ENCODE peak calls at places on chromosomes 5 and 9, in four cellular contexts. O is OCI-LY7, L is osteocyte, Q is GM13977. W is an unnamed sample.

GRCh38 chr9:107016383-107016782 is 153.4 kb downstream of the ZNF462 start:
- DNase-seq in Q (no peak), O (no peak), L (no peak), W (peak)

GRCh38 chr5:115873392-115873791 is 31.7 kb downstream of the AP3S1 start:
- DNase-seq in Q (no peak), L (no peak), O (no peak), W (peak)

GRCh38 chr5:127699416-127699815 is 3.8 kb upstream of the CCDC192 start:
- DNase-seq in L (no peak), O (no peak), Q (no peak), W (no peak)

GRCh38 chr5:180007582-180007981 is 64.0 kb downstream of the RNF130 start:
- DNase-seq in O (no peak), Q (no peak), L (no peak), W (no peak)

GRCh38 chr5:60404171-60404570 is 295.8 kb downstream of the DEPDC1B start:
- DNase-seq in O (no peak), L (no peak), Q (no peak), W (peak)

GRCh38 chr9:38084556-38084880 is 15.5 kb upstream of the SHB start:
- DNase-seq in O (no peak), L (no peak), Q (no peak), W (no peak)

GRCh38 chr5:40755407-40756365 is at the start of gene TTC33:
- DNase-seq in O (peak), Q (peak), L (peak), W (peak)

GRCh38 chr5:72467987-72468386 is 39.2 kb downstream of the ZNF366 start:
- DNase-seq in L (no peak), O (no peak), Q (no peak), W (peak)

GRCh38 chr5:108093186-108093585 is 288.7 kb downstream of the FBXL17 start:
- DNase-seq in Q (peak), O (peak), L (no peak), W (peak)

GRCh38 chr9:114275246-114275994 is 47.5 kb upstream of the ORM1 start:
- DNase-seq in L (peak), Q (no peak), O (no peak), W (peak)

GRCh38 chr5:132011561-132012384 is at the start of gene ACSL6:
- DNase-seq in O (no peak), L (peak), Q (peak), W (no peak)

GRCh38 chr9:100217536-100217935 is 118.5 kb downstream of the INVS start:
- DNase-seq in O (no peak), L (no peak), Q (no peak), W (no peak)

GRCh38 chr5:116825486-116825885 is 250.9 kb upstream of the SEMA6A start:
- DNase-seq in Q (no peak), L (no peak), O (no peak), W (peak)

GRCh38 chr5:112127856-112128255 is 291.2 kb downstream of the EPB41L4A start:
- DNase-seq in L (no peak), Q (no peak), O (no peak), W (no peak)

GRCh38 chr9:104412238-104412637 is 91.8 kb upstream of the OR13F1 start:
- DNase-seq in O (peak), Q (no peak), L (no peak), W (no peak)

GRCh38 chr9:114231218-114232090 is 76.1 kb downstream of the COL27A1 start:
- DNase-seq in Q (no peak), L (no peak), O (no peak), W (no peak)

GRCh38 chr5:40442346-40442745 is 237.4 kb upstream of the PTGER4 start:
- DNase-seq in O (no peak), Q (no peak), L (no peak), W (peak)

GRCh38 chr9:96510258-96510657 is 60.3 kb downstream of the HABP4 start:
- DNase-seq in Q (no peak), L (no peak), O (no peak), W (no peak)

GRCh38 chr5:138716456-138716924 is 36.7 kb upstream of the CTNNA1 start:
- DNase-seq in L (no peak), O (no peak), Q (no peak), W (no peak)

GRCh38 chr9:90141723-90142122 is 500.9 kb downstream of the DIRAS2 start:
- DNase-seq in Q (peak), O (peak), L (no peak), W (peak)

GRCh38 chr9:135363556-135363955 is 116.0 kb upstream of the PPP1R26 start:
- DNase-seq in L (no peak), Q (no peak), O (no peak), W (no peak)

GRCh38 chr5:87885727-87886126 is 382.9 kb downstream of the TMEM161B start:
- DNase-seq in Q (no peak), O (peak), L (no peak), W (no peak)

GRCh38 chr5:95087819-95088317 is 197.0 kb downstream of the MCTP1 start:
- DNase-seq in O (no peak), Q (peak), L (no peak), W (no peak)

GRCh38 chr5:1522601-1523479 is 920 bp downstream of the LPCAT1 start:
- DNase-seq in Q (no peak), O (peak), L (peak), W (no peak)

GRCh38 chr9:76667521-76667957 is 96.7 kb upstream of the PCA3 start:
- DNase-seq in O (no peak), L (no peak), Q (no peak), W (peak)

GRCh38 chr9:91395553-91396470 is 27.8 kb downstream of the NFIL3 start:
- DNase-seq in L (no peak), O (peak), Q (peak), W (peak)

GRCh38 chr9:108073823-108074222 is 584.3 kb upstream of the KLF4 start:
- DNase-seq in Q (no peak), L (no peak), O (no peak), W (no peak)

GRCh38 chr9:87464110-87464991 is 33.3 kb upstream of the DAPK1 start:
- DNase-seq in Q (peak), O (no peak), L (no peak), W (peak)

GRCh38 chr5:78889759-78890158 is 95.4 kb downstream of the ARSB start:
- DNase-seq in O (no peak), Q (no peak), L (no peak), W (peak)

GRCh38 chr5:97420646-97421045 is 237.6 kb upstream of the RIOK2 start:
- DNase-seq in O (no peak), L (no peak), Q (no peak), W (no peak)

GRCh38 chr5:97422678-97423077 is 239.6 kb upstream of the RIOK2 start:
- DNase-seq in O (no peak), Q (no peak), L (no peak), W (peak)

GRCh38 chr5:97427235-97427634 is 244.2 kb upstream of the RIOK2 start:
- DNase-seq in O (no peak), L (no peak), Q (no peak), W (no peak)

GRCh38 chr5:97425511-97425910 is 242.5 kb upstream of the RIOK2 start:
- DNase-seq in O (no peak), L (no peak), Q (no peak), W (peak)
- TF ChIP-seq CTCF in O (peak), L (peak), Q (peak), W (peak)

DNA sequence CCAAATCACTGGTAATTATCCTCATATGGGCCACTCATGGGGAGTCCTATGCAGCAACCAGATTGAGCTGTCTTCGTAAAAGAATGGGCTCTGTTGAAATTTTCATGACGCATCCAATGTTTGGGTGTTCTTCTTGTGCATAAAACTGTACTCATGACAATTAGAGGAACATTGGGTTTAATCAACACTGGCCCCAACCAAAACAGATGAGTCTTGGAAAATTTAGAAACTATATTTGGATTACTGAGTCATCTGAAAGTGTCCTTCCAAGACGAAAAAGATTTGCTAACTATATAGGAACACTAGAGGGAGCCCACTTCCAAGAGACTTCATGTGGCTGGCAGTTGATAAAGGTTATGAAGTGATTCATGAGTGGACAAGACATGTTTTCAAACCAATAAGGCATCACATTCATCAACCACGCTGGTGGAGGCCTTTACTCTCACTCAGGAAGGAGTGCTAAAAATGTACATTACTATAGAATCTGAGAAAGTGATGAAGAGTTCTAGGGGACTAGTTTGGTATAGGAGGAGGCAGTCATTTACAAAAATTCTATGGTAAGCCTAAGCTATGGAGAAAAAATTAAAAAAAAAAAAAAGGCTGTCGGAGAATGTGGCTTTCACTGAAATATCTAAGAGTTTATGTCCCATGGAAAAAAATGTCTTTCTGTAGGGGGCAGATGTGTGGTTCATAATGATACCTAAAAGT is 313.5 kb downstream of the PRDM9 start:
- DNase-seq in O (peak), Q (no peak), L (no peak), W (peak)
- TF ChIP-seq CTCF in O (peak), Q (peak), L (peak), W (peak)

GRCh38 chr5:6197427-6197826 is 180.9 kb downstream of the MED10 start:
- DNase-seq in L (no peak), O (peak), Q (no peak), W (no peak)
- TF ChIP-seq CTCF in L (no peak), O (peak), Q (no peak), W (no peak)

GRCh38 chr9:95103385-95104087 is 214.0 kb downstream of the FANCC start:
- DNase-seq in Q (no peak), L (no peak), O (no peak), W (no peak)

GRCh38 chr9:95101326-95101725 is 216.2 kb downstream of the FANCC start:
- DNase-seq in L (no peak), O (no peak), Q (no peak), W (peak)

GRCh38 chr9:95102001-95102433 is 215.5 kb downstream of the FANCC start:
- DNase-seq in Q (no peak), O (no peak), L (no peak), W (peak)

GRCh38 chr9:95104088-95104960 is 213.2 kb downstream of the FANCC start:
- DNase-seq in L (no peak), Q (no peak), O (no peak), W (no peak)

DNA sequence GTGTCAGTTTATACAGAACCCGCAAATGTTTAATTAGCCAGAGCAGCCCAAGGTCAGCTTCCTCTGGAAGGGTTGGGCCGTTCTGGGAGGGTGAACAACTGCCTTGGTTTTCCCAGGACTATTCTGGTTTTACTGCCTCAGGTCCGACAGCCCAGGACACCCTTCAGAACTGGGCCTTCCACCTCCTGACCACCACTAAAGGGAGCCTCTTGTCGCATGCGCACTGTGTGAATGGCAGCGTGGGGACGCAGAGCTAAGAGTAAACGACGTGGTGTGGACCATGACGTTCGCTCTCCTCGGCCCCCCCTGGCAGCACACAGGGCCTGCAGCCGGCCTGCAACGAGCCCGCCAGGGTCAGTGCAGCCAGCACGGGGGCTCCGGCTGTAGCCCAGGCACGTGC is 214.9 kb downstream of the FANCC start:
- DNase-seq in L (no peak), Q (no peak), O (no peak), W (no peak)
- TF ChIP-seq CTCF in L (no peak), Q (no peak), O (no peak), W (no peak)

DNA sequence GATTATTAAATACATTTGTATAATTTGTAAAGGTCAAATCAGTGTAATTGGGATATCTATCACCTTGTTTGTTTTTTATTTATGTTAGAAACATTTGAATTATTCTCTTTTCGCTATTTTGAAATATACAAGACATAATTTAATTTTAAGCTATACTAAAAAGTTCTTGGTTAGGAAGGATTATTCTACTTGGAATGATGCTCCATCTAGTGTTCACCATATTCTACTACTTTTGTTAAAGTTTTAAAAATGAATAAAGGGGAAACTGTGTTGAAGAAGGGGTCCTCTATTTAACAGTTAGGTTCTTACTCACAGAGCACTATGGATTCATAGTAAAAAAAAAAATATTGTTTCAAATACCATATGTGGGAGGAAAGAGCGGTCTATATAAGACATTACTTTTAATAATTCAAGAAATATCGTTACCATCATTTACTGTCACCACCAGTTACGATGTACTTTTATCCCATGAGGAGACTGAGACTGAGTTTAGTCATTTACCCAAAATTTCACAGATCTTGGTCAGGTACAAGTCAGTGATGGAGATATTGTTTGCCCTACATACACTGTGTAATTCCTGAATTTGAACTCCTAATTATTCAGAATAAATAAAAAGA is 6.3 kb upstream of the STOM start:
- DNase-seq in L (no peak), O (peak), Q (no peak), W (no peak)
- TF ChIP-seq CTCF in L (peak), O (peak), Q (peak), W (no peak)

GRCh38 chr5:41797672-41798071 is 72.6 kb downstream of the OXCT1 start:
- DNase-seq in Q (no peak), L (no peak), O (no peak), W (no peak)

GRCh38 chr5:41793156-41793770 is 77.0 kb downstream of the OXCT1 start:
- DNase-seq in O (no peak), Q (no peak), L (no peak), W (peak)

GRCh38 chr5:41795125-41795524 is 75.1 kb downstream of the OXCT1 start:
- DNase-seq in O (no peak), Q (no peak), L (no peak), W (no peak)

GRCh38 chr5:41794478-41794877 is 75.7 kb downstream of the OXCT1 start:
- DNase-seq in L (no peak), Q (no peak), O (no peak), W (peak)

DNA sequence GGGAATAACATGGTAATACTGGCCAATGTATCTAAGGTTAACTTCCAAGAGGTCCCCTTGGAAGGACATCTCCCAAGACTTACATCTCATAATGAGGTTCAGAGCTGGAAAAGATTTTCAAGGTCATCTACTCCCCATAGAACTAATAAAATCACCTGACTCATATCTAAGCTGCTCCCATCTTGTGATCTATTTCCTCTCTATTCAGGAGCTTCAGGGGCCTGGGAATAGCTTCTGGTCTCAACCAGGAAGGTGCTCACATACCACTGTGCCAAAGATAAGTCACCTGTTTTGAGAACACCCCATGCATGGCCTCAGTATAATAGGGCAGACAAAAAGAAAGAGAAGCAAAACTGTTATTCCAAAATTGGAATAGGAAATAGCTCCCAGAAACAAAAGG is 74.2 kb downstream of the OXCT1 start:
- DNase-seq in L (no peak), Q (no peak), O (no peak), W (no peak)
- TF ChIP-seq CTCF in L (no peak), Q (no peak), O (no peak), W (no peak)

DNA sequence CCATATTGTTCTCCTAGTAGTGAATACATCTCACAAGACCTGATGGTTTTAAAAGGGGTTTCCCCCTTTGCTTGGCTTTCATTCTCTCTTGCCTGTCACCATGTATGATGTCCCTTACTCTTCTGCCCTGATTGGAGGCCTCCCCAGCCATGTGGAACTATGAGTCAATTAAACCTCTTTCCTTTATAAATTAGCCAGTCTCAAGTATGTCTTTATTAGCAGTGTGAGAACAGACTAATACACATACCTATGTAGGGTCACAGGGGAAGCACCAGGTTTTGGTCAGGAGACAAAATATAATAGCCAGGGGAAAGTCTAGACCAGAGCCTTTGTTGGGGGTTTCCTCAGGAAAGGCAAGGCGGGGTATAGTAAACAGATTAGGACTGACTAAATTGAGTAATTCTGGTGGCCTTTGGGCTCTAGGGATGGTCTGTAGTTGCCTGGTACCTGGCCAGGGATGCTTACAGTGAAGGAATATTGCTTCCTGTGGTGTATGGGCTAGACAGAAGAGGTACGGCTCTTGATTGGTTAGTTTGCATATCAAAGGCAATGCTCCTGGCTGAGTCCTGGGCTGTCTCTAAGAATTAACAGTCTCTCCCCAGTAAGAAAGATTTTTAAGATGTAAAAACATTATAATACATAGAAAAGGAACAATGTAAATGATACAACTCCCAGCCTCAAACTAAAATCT is 254.5 kb downstream of the ELAVL2 start:
- DNase-seq in O (no peak), L (no peak), Q (no peak), W (no peak)
- TF ChIP-seq CTCF in O (no peak), L (no peak), Q (no peak), W (no peak)

GRCh38 chr9:133681658-133682306 is 45.6 kb downstream of the DBH start:
- DNase-seq in O (no peak), L (no peak), Q (no peak), W (no peak)

GRCh38 chr9:133684461-133685361 is 48.5 kb downstream of the DBH start:
- DNase-seq in O (no peak), L (no peak), Q (no peak), W (no peak)

GRCh38 chr9:133682961-133683493 is 46.9 kb downstream of the DBH start:
- DNase-seq in L (no peak), O (no peak), Q (no peak), W (no peak)

GRCh38 chr9:133685653-133686504 is 49.7 kb downstream of the DBH start:
- DNase-seq in Q (no peak), O (no peak), L (no peak), W (no peak)

GRCh38 chr9:133683494-133684460 is 47.6 kb downstream of the DBH start:
- DNase-seq in Q (no peak), O (peak), L (no peak), W (no peak)
- TF ChIP-seq CTCF in Q (no peak), O (no peak), L (no peak), W (no peak)

GRCh38 chr9:14888857-14889256 is 21.4 kb downstream of the FREM1 start:
- DNase-seq in O (no peak), Q (no peak), L (no peak), W (no peak)
- TF ChIP-seq CTCF in O (no peak), Q (no peak), L (peak), W (no peak)